ENCODE peak calls at places on chromosomes 2 and 18, in five cellular contexts. One of them, this sample, is unnamed.

GRCh38 chr2:219186754-219187456 is 8.8 kb downstream of the RETREG2 start:
- DNase-seq in left ventricle myocardium superior: no peak
- DNase-seq in stimulated activated CD4-positive, alpha-beta T cell treated with anti-CD3 and anti-CD28 coated beads, Interleukin-12 subunit alpha, Interleukin-12 subunit beta, amount 100 ng/mL, for 4 hours: no peak
- DNase-seq in effector memory CD8-positive, alpha-beta T cell: no peak
- DNase-seq in WTC11: no peak
- DNase-seq in this sample: no peak

GRCh38 chr2:173815778-173816177 is 149.4 kb downstream of the SP3 start:
- DNase-seq in left ventricle myocardium superior: no peak
- DNase-seq in stimulated activated CD4-positive, alpha-beta T cell treated with anti-CD3 and anti-CD28 coated beads, Interleukin-12 subunit alpha, Interleukin-12 subunit beta, amount 100 ng/mL, for 4 hours: no peak
- DNase-seq in effector memory CD8-positive, alpha-beta T cell: no peak
- DNase-seq in WTC11: no peak
- DNase-seq in this sample: no peak

GRCh38 chr2:230898661-230899091 is 26.4 kb downstream of the GPR55 start:
- DNase-seq in left ventricle myocardium superior: no peak
- DNase-seq in stimulated activated CD4-positive, alpha-beta T cell treated with anti-CD3 and anti-CD28 coated beads, Interleukin-12 subunit alpha, Interleukin-12 subunit beta, amount 100 ng/mL, for 4 hours: no peak
- DNase-seq in effector memory CD8-positive, alpha-beta T cell: no peak
- DNase-seq in WTC11: no peak
- DNase-seq in this sample: no peak

GRCh38 chr2:145750617-145751016 is 1230.7 kb upstream of the ZEB2 start:
- DNase-seq in left ventricle myocardium superior: no peak
- DNase-seq in stimulated activated CD4-positive, alpha-beta T cell treated with anti-CD3 and anti-CD28 coated beads, Interleukin-12 subunit alpha, Interleukin-12 subunit beta, amount 100 ng/mL, for 4 hours: no peak
- DNase-seq in effector memory CD8-positive, alpha-beta T cell: no peak
- DNase-seq in WTC11: no peak
- DNase-seq in this sample: no peak

GRCh38 chr2:43941359-43941758 is 54.4 kb downstream of the LRPPRC start:
- DNase-seq in left ventricle myocardium superior: no peak
- DNase-seq in stimulated activated CD4-positive, alpha-beta T cell treated with anti-CD3 and anti-CD28 coated beads, Interleukin-12 subunit alpha, Interleukin-12 subunit beta, amount 100 ng/mL, for 4 hours: no peak
- DNase-seq in effector memory CD8-positive, alpha-beta T cell: no peak
- DNase-seq in WTC11: no peak
- DNase-seq in this sample: no peak

GRCh38 chr2:218826791-218827190 is 4.8 kb downstream of the PRKAG3 start:
- DNase-seq in left ventricle myocardium superior: no peak
- DNase-seq in stimulated activated CD4-positive, alpha-beta T cell treated with anti-CD3 and anti-CD28 coated beads, Interleukin-12 subunit alpha, Interleukin-12 subunit beta, amount 100 ng/mL, for 4 hours: no peak
- DNase-seq in effector memory CD8-positive, alpha-beta T cell: no peak
- DNase-seq in WTC11: no peak
- DNase-seq in this sample: no peak

GRCh38 chr18:59049726-59050660 is 89.7 kb upstream of the SEC11C start:
- DNase-seq in left ventricle myocardium superior: no peak
- DNase-seq in stimulated activated CD4-positive, alpha-beta T cell treated with anti-CD3 and anti-CD28 coated beads, Interleukin-12 subunit alpha, Interleukin-12 subunit beta, amount 100 ng/mL, for 4 hours: no peak
- DNase-seq in effector memory CD8-positive, alpha-beta T cell: no peak
- DNase-seq in WTC11: peak; percentile 25
- DNase-seq in this sample: peak; percentile 92

GRCh38 chr2:74441690-74442482 is at the start of gene RTKN:
- DNase-seq in left ventricle myocardium superior: peak; percentile 71
- DNase-seq in stimulated activated CD4-positive, alpha-beta T cell treated with anti-CD3 and anti-CD28 coated beads, Interleukin-12 subunit alpha, Interleukin-12 subunit beta, amount 100 ng/mL, for 4 hours: no peak
- DNase-seq in effector memory CD8-positive, alpha-beta T cell: peak; percentile 46
- DNase-seq in WTC11: peak; percentile 88
- DNase-seq in this sample: peak; percentile 47

GRCh38 chr2:149825473-149825872 is 237.9 kb upstream of the MMADHC start:
- DNase-seq in left ventricle myocardium superior: no peak
- DNase-seq in stimulated activated CD4-positive, alpha-beta T cell treated with anti-CD3 and anti-CD28 coated beads, Interleukin-12 subunit alpha, Interleukin-12 subunit beta, amount 100 ng/mL, for 4 hours: no peak
- DNase-seq in effector memory CD8-positive, alpha-beta T cell: no peak
- DNase-seq in WTC11: no peak
- DNase-seq in this sample: no peak

GRCh38 chr18:49023938-49024341 is 73.2 kb upstream of the SMAD7 start:
- DNase-seq in left ventricle myocardium superior: no peak
- DNase-seq in stimulated activated CD4-positive, alpha-beta T cell treated with anti-CD3 and anti-CD28 coated beads, Interleukin-12 subunit alpha, Interleukin-12 subunit beta, amount 100 ng/mL, for 4 hours: no peak
- DNase-seq in effector memory CD8-positive, alpha-beta T cell: no peak
- DNase-seq in WTC11: no peak
- DNase-seq in this sample: no peak

GRCh38 chr2:71613953-71614925 is 160.9 kb downstream of the DYSF start:
- DNase-seq in left ventricle myocardium superior: peak; percentile 20
- DNase-seq in stimulated activated CD4-positive, alpha-beta T cell treated with anti-CD3 and anti-CD28 coated beads, Interleukin-12 subunit alpha, Interleukin-12 subunit beta, amount 100 ng/mL, for 4 hours: no peak
- DNase-seq in effector memory CD8-positive, alpha-beta T cell: no peak
- DNase-seq in WTC11: peak; percentile 4
- DNase-seq in this sample: no peak

GRCh38 chr2:15034246-15034645 is 401.7 kb downstream of the LRATD1 start:
- DNase-seq in left ventricle myocardium superior: no peak
- DNase-seq in stimulated activated CD4-positive, alpha-beta T cell treated with anti-CD3 and anti-CD28 coated beads, Interleukin-12 subunit alpha, Interleukin-12 subunit beta, amount 100 ng/mL, for 4 hours: no peak
- DNase-seq in effector memory CD8-positive, alpha-beta T cell: no peak
- DNase-seq in WTC11: no peak
- DNase-seq in this sample: no peak

GRCh38 chr2:71510196-71510807 is 56.9 kb downstream of the DYSF start:
- DNase-seq in left ventricle myocardium superior: peak; percentile 79
- DNase-seq in stimulated activated CD4-positive, alpha-beta T cell treated with anti-CD3 and anti-CD28 coated beads, Interleukin-12 subunit alpha, Interleukin-12 subunit beta, amount 100 ng/mL, for 4 hours: peak; percentile 71
- DNase-seq in effector memory CD8-positive, alpha-beta T cell: peak; percentile 63
- DNase-seq in WTC11: peak; percentile 89
- DNase-seq in this sample: peak; percentile 73

GRCh38 chr2:61900246-61900645 is 5.2 kb upstream of the COMMD1 start:
- DNase-seq in left ventricle myocardium superior: no peak
- DNase-seq in stimulated activated CD4-positive, alpha-beta T cell treated with anti-CD3 and anti-CD28 coated beads, Interleukin-12 subunit alpha, Interleukin-12 subunit beta, amount 100 ng/mL, for 4 hours: no peak
- DNase-seq in effector memory CD8-positive, alpha-beta T cell: no peak
- DNase-seq in WTC11: no peak
- DNase-seq in this sample: no peak

GRCh38 chr2:216072473-216072872 is 9.1 kb downstream of the PECR start:
- DNase-seq in left ventricle myocardium superior: no peak
- DNase-seq in stimulated activated CD4-positive, alpha-beta T cell treated with anti-CD3 and anti-CD28 coated beads, Interleukin-12 subunit alpha, Interleukin-12 subunit beta, amount 100 ng/mL, for 4 hours: no peak
- DNase-seq in effector memory CD8-positive, alpha-beta T cell: no peak
- DNase-seq in WTC11: no peak
- DNase-seq in this sample: no peak

GRCh38 chr2:37893327-37893726 is 31.8 kb upstream of the RMDN2 start:
- DNase-seq in left ventricle myocardium superior: no peak
- DNase-seq in stimulated activated CD4-positive, alpha-beta T cell treated with anti-CD3 and anti-CD28 coated beads, Interleukin-12 subunit alpha, Interleukin-12 subunit beta, amount 100 ng/mL, for 4 hours: no peak
- DNase-seq in effector memory CD8-positive, alpha-beta T cell: no peak
- DNase-seq in WTC11: no peak
- DNase-seq in this sample: no peak

GRCh38 chr2:23662941-23663729 is 263.8 kb downstream of the ATAD2B start:
- DNase-seq in left ventricle myocardium superior: peak; percentile 54
- DNase-seq in stimulated activated CD4-positive, alpha-beta T cell treated with anti-CD3 and anti-CD28 coated beads, Interleukin-12 subunit alpha, Interleukin-12 subunit beta, amount 100 ng/mL, for 4 hours: no peak
- DNase-seq in effector memory CD8-positive, alpha-beta T cell: no peak
- DNase-seq in WTC11: peak; percentile 31
- DNase-seq in this sample: no peak

GRCh38 chr2:99877963-99878362 is 264.4 kb downstream of the AFF3 start:
- DNase-seq in left ventricle myocardium superior: no peak
- DNase-seq in stimulated activated CD4-positive, alpha-beta T cell treated with anti-CD3 and anti-CD28 coated beads, Interleukin-12 subunit alpha, Interleukin-12 subunit beta, amount 100 ng/mL, for 4 hours: no peak
- DNase-seq in effector memory CD8-positive, alpha-beta T cell: no peak
- DNase-seq in WTC11: no peak
- DNase-seq in this sample: no peak

GRCh38 chr18:71327443-71328120 is 1038.7 kb downstream of the SOCS6 start:
- DNase-seq in left ventricle myocardium superior: no peak
- DNase-seq in stimulated activated CD4-positive, alpha-beta T cell treated with anti-CD3 and anti-CD28 coated beads, Interleukin-12 subunit alpha, Interleukin-12 subunit beta, amount 100 ng/mL, for 4 hours: no peak
- DNase-seq in effector memory CD8-positive, alpha-beta T cell: no peak
- DNase-seq in WTC11: no peak
- DNase-seq in this sample: no peak

GRCh38 chr2:68059769-68060525 is 2.9 kb downstream of the C1D start:
- DNase-seq in left ventricle myocardium superior: no peak
- DNase-seq in stimulated activated CD4-positive, alpha-beta T cell treated with anti-CD3 and anti-CD28 coated beads, Interleukin-12 subunit alpha, Interleukin-12 subunit beta, amount 100 ng/mL, for 4 hours: no peak
- DNase-seq in effector memory CD8-positive, alpha-beta T cell: no peak
- DNase-seq in WTC11: no peak
- DNase-seq in this sample: no peak

GRCh38 chr2:53021828-53022227 is 745.8 kb upstream of the CHAC2 start:
- DNase-seq in left ventricle myocardium superior: no peak
- DNase-seq in stimulated activated CD4-positive, alpha-beta T cell treated with anti-CD3 and anti-CD28 coated beads, Interleukin-12 subunit alpha, Interleukin-12 subunit beta, amount 100 ng/mL, for 4 hours: no peak
- DNase-seq in effector memory CD8-positive, alpha-beta T cell: no peak
- DNase-seq in WTC11: no peak
- DNase-seq in this sample: no peak

GRCh38 chr2:160670618-160671017 is 177.0 kb upstream of the RBMS1 start:
- DNase-seq in left ventricle myocardium superior: no peak
- DNase-seq in stimulated activated CD4-positive, alpha-beta T cell treated with anti-CD3 and anti-CD28 coated beads, Interleukin-12 subunit alpha, Interleukin-12 subunit beta, amount 100 ng/mL, for 4 hours: no peak
- DNase-seq in effector memory CD8-positive, alpha-beta T cell: no peak
- DNase-seq in WTC11: no peak
- DNase-seq in this sample: no peak

GRCh38 chr2:240958366-240959213 is 39.8 kb upstream of the SNED1 start:
- DNase-seq in left ventricle myocardium superior: peak; percentile 27
- DNase-seq in stimulated activated CD4-positive, alpha-beta T cell treated with anti-CD3 and anti-CD28 coated beads, Interleukin-12 subunit alpha, Interleukin-12 subunit beta, amount 100 ng/mL, for 4 hours: no peak
- DNase-seq in effector memory CD8-positive, alpha-beta T cell: no peak
- DNase-seq in WTC11: no peak
- DNase-seq in this sample: no peak

GRCh38 chr2:27051902-27052645 is 606 bp downstream of the AGBL5 start:
- DNase-seq in left ventricle myocardium superior: peak; percentile 61
- DNase-seq in stimulated activated CD4-positive, alpha-beta T cell treated with anti-CD3 and anti-CD28 coated beads, Interleukin-12 subunit alpha, Interleukin-12 subunit beta, amount 100 ng/mL, for 4 hours: peak; percentile 46
- DNase-seq in effector memory CD8-positive, alpha-beta T cell: no peak
- DNase-seq in WTC11: peak; percentile 71
- DNase-seq in this sample: no peak

GRCh38 chr18:13313006-13313661 is 94.6 kb downstream of the LDLRAD4 start:
- DNase-seq in left ventricle myocardium superior: no peak
- DNase-seq in stimulated activated CD4-positive, alpha-beta T cell treated with anti-CD3 and anti-CD28 coated beads, Interleukin-12 subunit alpha, Interleukin-12 subunit beta, amount 100 ng/mL, for 4 hours: peak; percentile 6
- DNase-seq in effector memory CD8-positive, alpha-beta T cell: no peak
- DNase-seq in WTC11: no peak
- DNase-seq in this sample: no peak

GRCh38 chr2:11710210-11710609 is 36.2 kb upstream of the LPIN1 start:
- DNase-seq in left ventricle myocardium superior: no peak
- DNase-seq in stimulated activated CD4-positive, alpha-beta T cell treated with anti-CD3 and anti-CD28 coated beads, Interleukin-12 subunit alpha, Interleukin-12 subunit beta, amount 100 ng/mL, for 4 hours: no peak
- DNase-seq in effector memory CD8-positive, alpha-beta T cell: no peak
- DNase-seq in WTC11: no peak
- DNase-seq in this sample: no peak

GRCh38 chr18:59079264-59079972 is 60.3 kb upstream of the SEC11C start:
- DNase-seq in left ventricle myocardium superior: no peak
- DNase-seq in stimulated activated CD4-positive, alpha-beta T cell treated with anti-CD3 and anti-CD28 coated beads, Interleukin-12 subunit alpha, Interleukin-12 subunit beta, amount 100 ng/mL, for 4 hours: no peak
- DNase-seq in effector memory CD8-positive, alpha-beta T cell: no peak
- DNase-seq in WTC11: no peak
- DNase-seq in this sample: no peak

GRCh38 chr18:21117385-21118135 is 5.9 kb upstream of the ROCK1 start:
- DNase-seq in left ventricle myocardium superior: no peak
- DNase-seq in stimulated activated CD4-positive, alpha-beta T cell treated with anti-CD3 and anti-CD28 coated beads, Interleukin-12 subunit alpha, Interleukin-12 subunit beta, amount 100 ng/mL, for 4 hours: no peak
- DNase-seq in effector memory CD8-positive, alpha-beta T cell: no peak
- DNase-seq in WTC11: no peak
- DNase-seq in this sample: no peak

GRCh38 chr18:74097803-74098202 is 49.8 kb downstream of the FBXO15 start:
- DNase-seq in left ventricle myocardium superior: no peak
- DNase-seq in stimulated activated CD4-positive, alpha-beta T cell treated with anti-CD3 and anti-CD28 coated beads, Interleukin-12 subunit alpha, Interleukin-12 subunit beta, amount 100 ng/mL, for 4 hours: no peak
- DNase-seq in effector memory CD8-positive, alpha-beta T cell: no peak
- DNase-seq in WTC11: no peak
- DNase-seq in this sample: no peak

GRCh38 chr2:46893231-46893943 is 22.2 kb downstream of the MCFD2 start:
- DNase-seq in left ventricle myocardium superior: no peak
- DNase-seq in stimulated activated CD4-positive, alpha-beta T cell treated with anti-CD3 and anti-CD28 coated beads, Interleukin-12 subunit alpha, Interleukin-12 subunit beta, amount 100 ng/mL, for 4 hours: no peak
- DNase-seq in effector memory CD8-positive, alpha-beta T cell: no peak
- DNase-seq in WTC11: no peak
- DNase-seq in this sample: no peak

GRCh38 chr2:105078906-105079305 is 41.0 kb downstream of the MRPS9 start:
- DNase-seq in left ventricle myocardium superior: no peak
- DNase-seq in stimulated activated CD4-positive, alpha-beta T cell treated with anti-CD3 and anti-CD28 coated beads, Interleukin-12 subunit alpha, Interleukin-12 subunit beta, amount 100 ng/mL, for 4 hours: no peak
- DNase-seq in effector memory CD8-positive, alpha-beta T cell: no peak
- DNase-seq in WTC11: no peak
- DNase-seq in this sample: no peak

GRCh38 chr2:64594563-64594989 is 59.1 kb downstream of the SERTAD2 start:
- DNase-seq in left ventricle myocardium superior: no peak
- DNase-seq in stimulated activated CD4-positive, alpha-beta T cell treated with anti-CD3 and anti-CD28 coated beads, Interleukin-12 subunit alpha, Interleukin-12 subunit beta, amount 100 ng/mL, for 4 hours: no peak
- DNase-seq in effector memory CD8-positive, alpha-beta T cell: no peak
- DNase-seq in WTC11: no peak
- DNase-seq in this sample: no peak

GRCh38 chr2:38192976-38193375 is 117.0 kb upstream of the CYP1B1 start:
- DNase-seq in left ventricle myocardium superior: no peak
- DNase-seq in stimulated activated CD4-positive, alpha-beta T cell treated with anti-CD3 and anti-CD28 coated beads, Interleukin-12 subunit alpha, Interleukin-12 subunit beta, amount 100 ng/mL, for 4 hours: no peak
- DNase-seq in effector memory CD8-positive, alpha-beta T cell: no peak
- DNase-seq in WTC11: no peak
- DNase-seq in this sample: no peak